ENCODE peak calls at places on chromosomes 2 and 18, in six cellular contexts. One of them, this sample, is unnamed.

GRCh38 chr2:72984172-72984671 is 66.9 kb downstream of the EMX1 start:
- DNase-seq in HCT116: no peak
- DNase-seq in cardiac fibroblast: peak
- DNase-seq in fibroblast of pulmonary artery: peak
- DNase-seq in lower leg skin: no peak
- DNase-seq in tibial nerve: no peak
- DNase-seq in this sample: no peak

GRCh38 chr2:120629241-120629895 is 106.3 kb upstream of the GLI2 start:
- DNase-seq in cardiac fibroblast: no peak
- DNase-seq in lower leg skin: no peak
- DNase-seq in HCT116: no peak
- DNase-seq in fibroblast of pulmonary artery: no peak
- DNase-seq in tibial nerve: no peak
- DNase-seq in this sample: no peak

GRCh38 chr2:239523944-239524310 is 123.1 kb upstream of the HDAC4 start:
- DNase-seq in tibial nerve: no peak
- DNase-seq in cardiac fibroblast: no peak
- DNase-seq in HCT116: no peak
- DNase-seq in lower leg skin: no peak
- DNase-seq in fibroblast of pulmonary artery: no peak
- DNase-seq in this sample: no peak

GRCh38 chr2:43493954-43494353 is 101.9 kb downstream of the THADA start:
- DNase-seq in tibial nerve: no peak
- DNase-seq in fibroblast of pulmonary artery: no peak
- DNase-seq in lower leg skin: no peak
- DNase-seq in HCT116: no peak
- DNase-seq in cardiac fibroblast: no peak
- DNase-seq in this sample: no peak

GRCh38 chr2:669323-669722 is 7.9 kb downstream of the TMEM18 start:
- DNase-seq in lower leg skin: no peak
- DNase-seq in HCT116: no peak
- DNase-seq in tibial nerve: no peak
- DNase-seq in cardiac fibroblast: peak
- DNase-seq in fibroblast of pulmonary artery: peak
- DNase-seq in this sample: peak

GRCh38 chr18:61679836-61680235 is 213.0 kb downstream of the RNF152 start:
- DNase-seq in HCT116: no peak
- DNase-seq in tibial nerve: no peak
- DNase-seq in cardiac fibroblast: no peak
- DNase-seq in fibroblast of pulmonary artery: peak
- DNase-seq in lower leg skin: no peak
- DNase-seq in this sample: peak

GRCh38 chr2:241272298-241272721 is 43.2 kb downstream of the HDLBP start:
- DNase-seq in cardiac fibroblast: peak
- DNase-seq in lower leg skin: no peak
- DNase-seq in tibial nerve: no peak
- DNase-seq in HCT116: no peak
- DNase-seq in fibroblast of pulmonary artery: peak
- DNase-seq in this sample: no peak

GRCh38 chr2:205539603-205540002 is 142.7 kb upstream of the NRP2 start:
- DNase-seq in HCT116: peak
- DNase-seq in fibroblast of pulmonary artery: no peak
- DNase-seq in cardiac fibroblast: no peak
- DNase-seq in tibial nerve: no peak
- DNase-seq in lower leg skin: no peak
- DNase-seq in this sample: no peak

GRCh38 chr2:165586019-165586418 is 116.5 kb downstream of the CSRNP3 start:
- DNase-seq in HCT116: no peak
- DNase-seq in cardiac fibroblast: no peak
- DNase-seq in lower leg skin: no peak
- DNase-seq in fibroblast of pulmonary artery: no peak
- DNase-seq in tibial nerve: no peak
- DNase-seq in this sample: no peak

GRCh38 chr2:127362971-127363370 is 24.8 kb downstream of the MAP3K2 start:
- DNase-seq in tibial nerve: no peak
- DNase-seq in HCT116: no peak
- DNase-seq in cardiac fibroblast: peak
- DNase-seq in lower leg skin: no peak
- DNase-seq in fibroblast of pulmonary artery: peak
- DNase-seq in this sample: peak

GRCh38 chr2:20422679-20423271 is 24.1 kb upstream of the RHOB start:
- DNase-seq in cardiac fibroblast: peak
- DNase-seq in tibial nerve: no peak
- DNase-seq in lower leg skin: peak
- DNase-seq in fibroblast of pulmonary artery: peak
- DNase-seq in HCT116: no peak
- DNase-seq in this sample: peak

GRCh38 chr2:240954436-240955305 is 43.7 kb upstream of the SNED1 start:
- DNase-seq in fibroblast of pulmonary artery: no peak
- DNase-seq in HCT116: no peak
- DNase-seq in cardiac fibroblast: no peak
- DNase-seq in tibial nerve: peak
- DNase-seq in lower leg skin: no peak
- DNase-seq in this sample: peak

GRCh38 chr2:214277880-214278279 is 133.0 kb upstream of the VWC2L start:
- DNase-seq in HCT116: no peak
- DNase-seq in tibial nerve: no peak
- DNase-seq in lower leg skin: no peak
- DNase-seq in fibroblast of pulmonary artery: no peak
- DNase-seq in cardiac fibroblast: no peak
- DNase-seq in this sample: no peak

DNA sequence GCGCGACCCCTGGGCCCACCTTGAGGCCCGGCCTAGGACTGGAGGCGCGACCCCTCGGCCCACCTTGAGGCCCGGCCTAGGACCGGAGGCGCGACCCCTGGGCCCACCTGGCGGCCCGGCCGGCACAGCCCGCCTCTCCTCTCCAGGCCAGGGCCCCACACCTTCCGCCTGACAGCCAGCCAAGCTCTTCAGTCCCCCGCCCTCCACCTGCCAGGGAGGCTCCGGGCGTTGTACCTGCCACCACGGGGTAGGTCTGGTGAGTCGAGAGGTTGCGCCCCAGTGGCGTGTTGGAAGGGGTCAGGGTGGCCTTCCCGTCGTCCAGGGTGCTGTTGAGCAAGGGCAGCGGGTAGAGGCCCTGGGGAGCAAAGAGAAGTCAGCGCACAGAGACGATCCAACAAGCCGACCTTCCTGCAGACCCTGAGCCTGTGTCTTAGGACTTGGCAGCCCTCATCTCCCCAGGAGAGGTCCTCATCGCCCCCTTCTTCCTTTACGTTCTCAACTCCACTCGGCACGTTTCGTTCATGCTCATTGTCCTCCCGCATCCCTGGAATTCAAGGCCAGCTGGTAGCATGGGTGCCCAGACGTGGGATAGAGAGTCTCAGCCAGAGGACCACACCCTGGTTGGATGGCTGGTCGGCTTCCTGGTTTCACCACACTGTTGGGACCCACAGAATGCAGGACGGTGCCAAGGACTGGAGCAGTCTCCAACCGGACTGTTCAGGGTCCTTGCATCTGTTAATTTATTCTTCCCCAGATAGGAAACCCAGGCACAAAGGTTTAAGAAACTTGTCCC is 42.2 kb downstream of the PAX8 start:
- DNase-seq in cardiac fibroblast: no peak
- DNase-seq in HCT116: no peak
- DNase-seq in lower leg skin: no peak
- DNase-seq in fibroblast of pulmonary artery: no peak
- DNase-seq in tibial nerve: no peak
- DNase-seq in this sample: no peak
- H3K4me3 ChIP-seq in cardiac fibroblast: peak
- H3K4me3 ChIP-seq in HCT116: peak
- H3K4me3 ChIP-seq in lower leg skin: no peak
- H3K4me3 ChIP-seq in fibroblast of pulmonary artery: peak
- H3K4me3 ChIP-seq in tibial nerve: no peak
- H3K4me3 ChIP-seq in this sample: peak

DNA sequence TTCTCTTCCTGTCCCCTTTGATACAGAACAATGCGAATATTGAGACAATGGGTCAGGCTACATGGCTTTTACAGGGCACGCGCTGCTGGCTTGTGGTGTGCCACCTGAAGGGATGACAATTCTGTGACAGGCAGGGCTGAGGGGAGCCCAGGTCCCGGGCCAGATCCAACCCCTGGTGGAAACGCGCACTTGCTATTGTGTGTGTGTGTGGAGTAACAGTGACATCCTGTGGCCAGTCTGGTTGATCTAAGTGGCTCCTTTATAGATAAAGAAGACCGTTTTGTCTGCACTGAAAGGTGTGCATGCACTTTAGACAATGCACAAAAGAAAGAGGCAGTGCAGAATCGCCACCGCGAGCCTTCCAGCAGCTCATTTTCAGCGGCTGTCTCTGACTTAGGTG is 273.6 kb downstream of the HRH4 start:
- DNase-seq in HCT116: no peak
- DNase-seq in cardiac fibroblast: no peak
- DNase-seq in lower leg skin: no peak
- DNase-seq in fibroblast of pulmonary artery: no peak
- DNase-seq in tibial nerve: no peak
- DNase-seq in this sample: peak
- TF ChIP-seq CTCF in HCT116: peak
- TF ChIP-seq CTCF in cardiac fibroblast: no peak
- TF ChIP-seq CTCF in lower leg skin: no peak
- TF ChIP-seq CTCF in fibroblast of pulmonary artery: no peak
- TF ChIP-seq CTCF in tibial nerve: no peak
- TF ChIP-seq CTCF in this sample: no peak

GRCh38 chr18:76265375-76266225 is 229.4 kb downstream of the ZNF516 start:
- DNase-seq in HCT116: no peak
- DNase-seq in cardiac fibroblast: peak
- DNase-seq in lower leg skin: peak
- DNase-seq in fibroblast of pulmonary artery: peak
- DNase-seq in tibial nerve: no peak
- DNase-seq in this sample: peak
- H3K4me3 ChIP-seq in HCT116: no peak
- H3K4me3 ChIP-seq in cardiac fibroblast: no peak
- H3K4me3 ChIP-seq in lower leg skin: no peak
- H3K4me3 ChIP-seq in fibroblast of pulmonary artery: no peak
- H3K4me3 ChIP-seq in tibial nerve: peak
- H3K4me3 ChIP-seq in this sample: peak

GRCh38 chr18:48643262-48643661 is 104.4 kb downstream of the CTIF start:
- DNase-seq in cardiac fibroblast: no peak
- DNase-seq in tibial nerve: no peak
- DNase-seq in lower leg skin: no peak
- DNase-seq in HCT116: no peak
- DNase-seq in fibroblast of pulmonary artery: no peak
- DNase-seq in this sample: no peak

GRCh38 chr18:48645427-48646002 is 106.7 kb downstream of the CTIF start:
- DNase-seq in fibroblast of pulmonary artery: no peak
- DNase-seq in cardiac fibroblast: no peak
- DNase-seq in tibial nerve: no peak
- DNase-seq in HCT116: no peak
- DNase-seq in lower leg skin: no peak
- DNase-seq in this sample: peak

GRCh38 chr18:48644029-48644428 is 105.2 kb downstream of the CTIF start:
- DNase-seq in HCT116: no peak
- DNase-seq in fibroblast of pulmonary artery: no peak
- DNase-seq in cardiac fibroblast: no peak
- DNase-seq in tibial nerve: no peak
- DNase-seq in lower leg skin: no peak
- DNase-seq in this sample: no peak

DNA sequence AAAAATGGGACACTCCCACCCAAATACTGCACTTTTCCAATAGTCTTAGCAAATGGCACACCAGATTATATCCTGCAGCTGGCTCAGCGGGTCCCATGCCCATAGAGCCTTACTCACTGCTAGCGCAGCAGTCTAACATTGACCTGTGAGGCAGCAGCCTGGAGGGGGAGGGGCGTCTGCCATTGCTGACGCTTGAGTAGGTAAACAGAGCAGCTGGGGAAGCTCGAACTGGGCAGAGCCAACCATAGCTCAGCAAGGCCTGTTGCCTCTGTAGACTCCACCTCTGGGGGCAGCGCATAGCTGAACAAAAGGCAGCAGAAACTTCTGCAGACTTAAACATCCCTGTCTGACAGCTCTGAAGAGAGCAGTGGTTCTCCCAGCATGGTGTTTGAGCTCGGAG is 110.4 kb downstream of the CTIF start:
- DNase-seq in fibroblast of pulmonary artery: no peak
- DNase-seq in cardiac fibroblast: no peak
- DNase-seq in HCT116: no peak
- DNase-seq in lower leg skin: no peak
- DNase-seq in tibial nerve: no peak
- DNase-seq in this sample: no peak
- TF ChIP-seq CTCF in fibroblast of pulmonary artery: no peak
- TF ChIP-seq CTCF in cardiac fibroblast: no peak
- TF ChIP-seq CTCF in HCT116: peak
- TF ChIP-seq CTCF in lower leg skin: no peak
- TF ChIP-seq CTCF in tibial nerve: no peak
- TF ChIP-seq CTCF in this sample: peak

DNA sequence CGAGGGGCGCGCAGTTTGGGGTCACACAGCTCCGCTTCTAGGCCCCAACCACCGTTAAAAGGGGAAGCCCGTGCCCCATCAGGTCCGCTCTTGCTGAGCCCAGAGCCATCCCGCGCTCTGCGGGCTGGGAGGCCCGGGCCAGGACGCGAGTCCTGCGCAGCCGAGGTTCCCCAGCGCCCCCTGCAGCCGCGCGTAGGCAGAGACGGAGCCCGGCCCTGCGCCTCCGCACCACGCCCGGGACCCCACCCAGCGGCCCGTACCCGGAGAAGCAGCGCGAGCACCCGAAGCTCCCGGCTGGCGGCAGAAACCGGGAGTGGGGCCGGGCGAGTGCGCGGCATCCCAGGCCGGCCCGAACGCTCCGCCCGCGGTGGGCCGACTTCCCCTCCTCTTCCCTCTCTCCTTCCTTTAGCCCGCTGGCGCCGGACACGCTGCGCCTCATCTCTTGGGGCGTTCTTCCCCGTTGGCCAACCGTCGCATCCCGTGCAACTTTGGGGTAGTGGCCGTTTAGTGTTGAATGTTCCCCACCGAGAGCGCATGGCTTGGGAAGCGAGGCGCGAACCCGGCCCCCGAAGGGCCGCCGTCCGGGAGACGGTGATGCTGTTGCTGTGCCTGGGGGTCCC is at the start of gene ITGA4:
- DNase-seq in lower leg skin: peak
- DNase-seq in HCT116: no peak
- DNase-seq in fibroblast of pulmonary artery: peak
- DNase-seq in tibial nerve: peak
- DNase-seq in cardiac fibroblast: peak
- DNase-seq in this sample: peak
- H3K4me3 ChIP-seq in lower leg skin: peak
- H3K4me3 ChIP-seq in HCT116: no peak
- H3K4me3 ChIP-seq in fibroblast of pulmonary artery: peak
- H3K4me3 ChIP-seq in tibial nerve: peak
- H3K4me3 ChIP-seq in cardiac fibroblast: peak
- H3K4me3 ChIP-seq in this sample: peak

GRCh38 chr2:230814616-230815015 is 50.1 kb upstream of the ITM2C start:
- DNase-seq in HCT116: no peak
- DNase-seq in cardiac fibroblast: peak
- DNase-seq in fibroblast of pulmonary artery: peak
- DNase-seq in lower leg skin: no peak
- DNase-seq in tibial nerve: no peak
- DNase-seq in this sample: peak
- TF ChIP-seq CTCF in HCT116: peak
- TF ChIP-seq CTCF in cardiac fibroblast: peak
- TF ChIP-seq CTCF in fibroblast of pulmonary artery: peak
- TF ChIP-seq CTCF in lower leg skin: no peak
- TF ChIP-seq CTCF in tibial nerve: no peak
- TF ChIP-seq CTCF in this sample: peak